ENCODE peak calls at places on chromosome 15, in five cellular contexts. One of them, this sample, is unnamed.

GRCh38 chr15:35440265-35440664 is 105.7 kb downstream of the DPH6 start:
- DNase-seq in A549: no peak
- DNase-seq in tibial nerve: no peak
- DNase-seq in transverse colon: no peak
- DNase-seq in H1: no peak
- DNase-seq in this sample: no peak

GRCh38 chr15:38528279-38528678 is 36.3 kb downstream of the RASGRP1 start:
- DNase-seq in tibial nerve: no peak
- DNase-seq in transverse colon: no peak
- DNase-seq in H1: no peak
- DNase-seq in A549: no peak
- DNase-seq in this sample: no peak

GRCh38 chr15:41971893-41972340 is 440 bp downstream of the EHD4 start:
- DNase-seq in tibial nerve: no peak
- DNase-seq in H1: peak
- DNase-seq in A549: no peak
- DNase-seq in transverse colon: no peak
- DNase-seq in this sample: no peak

GRCh38 chr15:35013370-35013769 is 25.3 kb upstream of the ZNF770 start:
- DNase-seq in transverse colon: no peak
- DNase-seq in tibial nerve: no peak
- DNase-seq in H1: no peak
- DNase-seq in A549: no peak
- DNase-seq in this sample: no peak

GRCh38 chr15:77605582-77605981 is 27.1 kb downstream of the LINGO1 start:
- DNase-seq in tibial nerve: no peak
- DNase-seq in A549: no peak
- DNase-seq in H1: no peak
- DNase-seq in transverse colon: no peak
- DNase-seq in this sample: no peak

GRCh38 chr15:82648257-82649103 is 1.3 kb upstream of the CPEB1 start:
- DNase-seq in tibial nerve: no peak
- DNase-seq in H1: peak
- DNase-seq in A549: no peak
- DNase-seq in transverse colon: no peak
- DNase-seq in this sample: no peak

GRCh38 chr15:42057744-42058646 is 36.4 kb downstream of the PLA2G4D start:
- DNase-seq in H1: no peak
- DNase-seq in tibial nerve: no peak
- DNase-seq in transverse colon: no peak
- DNase-seq in A549: no peak
- DNase-seq in this sample: no peak

GRCh38 chr15:81939604-81940440 is 106.0 kb downstream of the MEX3B start:
- DNase-seq in H1: peak
- DNase-seq in A549: peak
- DNase-seq in tibial nerve: no peak
- DNase-seq in transverse colon: no peak
- DNase-seq in this sample: no peak

GRCh38 chr15:78988361-78988911 is 43.6 kb upstream of the CTSH start:
- DNase-seq in tibial nerve: peak
- DNase-seq in A549: peak
- DNase-seq in H1: no peak
- DNase-seq in transverse colon: peak
- DNase-seq in this sample: peak

GRCh38 chr15:95894407-95894956 is 436.0 kb upstream of the NR2F2 start:
- DNase-seq in tibial nerve: no peak
- DNase-seq in H1: no peak
- DNase-seq in A549: no peak
- DNase-seq in transverse colon: no peak
- DNase-seq in this sample: no peak

GRCh38 chr15:55434989-55435825 is 26.9 kb downstream of the PIERCE2 start:
- DNase-seq in A549: peak
- DNase-seq in H1: peak
- DNase-seq in tibial nerve: no peak
- DNase-seq in transverse colon: no peak
- DNase-seq in this sample: no peak

GRCh38 chr15:25170781-25171110 is 216.0 kb downstream of the SNRPN start:
- DNase-seq in transverse colon: no peak
- DNase-seq in H1: no peak
- DNase-seq in tibial nerve: no peak
- DNase-seq in A549: no peak
- DNase-seq in this sample: no peak

GRCh38 chr15:41115652-41116115 is 396 bp downstream of the INO80 start:
- DNase-seq in H1: no peak
- DNase-seq in A549: peak
- DNase-seq in tibial nerve: peak
- DNase-seq in transverse colon: peak
- DNase-seq in this sample: peak

GRCh38 chr15:22884344-22884743 is 45.9 kb downstream of the NIPA2 start:
- DNase-seq in H1: no peak
- DNase-seq in transverse colon: no peak
- DNase-seq in A549: no peak
- DNase-seq in tibial nerve: no peak
- DNase-seq in this sample: peak

GRCh38 chr15:89137926-89138325 is 49.7 kb downstream of the ABHD2 start:
- DNase-seq in transverse colon: no peak
- DNase-seq in H1: no peak
- DNase-seq in tibial nerve: no peak
- DNase-seq in A549: no peak
- DNase-seq in this sample: no peak

GRCh38 chr15:90497912-90498311 is 31.8 kb upstream of the CRTC3 start:
- DNase-seq in H1: no peak
- DNase-seq in transverse colon: peak
- DNase-seq in tibial nerve: no peak
- DNase-seq in A549: no peak
- DNase-seq in this sample: no peak

GRCh38 chr15:90607361-90607760 is 77.6 kb downstream of the CRTC3 start:
- DNase-seq in tibial nerve: no peak
- DNase-seq in H1: no peak
- DNase-seq in A549: no peak
- DNase-seq in transverse colon: no peak
- DNase-seq in this sample: no peak

GRCh38 chr15:33975023-33975565 is 6.8 kb downstream of the CHRM5 start:
- DNase-seq in tibial nerve: no peak
- DNase-seq in A549: peak
- DNase-seq in H1: no peak
- DNase-seq in transverse colon: no peak
- DNase-seq in this sample: no peak

GRCh38 chr15:83285284-83285978 is 967 bp upstream of the BNC1 start:
- DNase-seq in H1: peak
- DNase-seq in tibial nerve: no peak
- DNase-seq in transverse colon: no peak
- DNase-seq in A549: no peak
- DNase-seq in this sample: no peak

GRCh38 chr15:99283739-99284138 is 32.5 kb downstream of the LRRC28 start:
- DNase-seq in H1: no peak
- DNase-seq in A549: no peak
- DNase-seq in tibial nerve: no peak
- DNase-seq in transverse colon: no peak
- DNase-seq in this sample: no peak

GRCh38 chr15:44535092-44535491 is 1.9 kb upstream of the EIF3J start:
- DNase-seq in tibial nerve: no peak
- DNase-seq in A549: no peak
- DNase-seq in transverse colon: no peak
- DNase-seq in H1: peak
- DNase-seq in this sample: no peak

GRCh38 chr15:44527241-44527640 is 9.7 kb upstream of the EIF3J start:
- DNase-seq in transverse colon: no peak
- DNase-seq in A549: no peak
- DNase-seq in H1: no peak
- DNase-seq in tibial nerve: no peak
- DNase-seq in this sample: no peak

GRCh38 chr15:44532689-44533088 is 4.3 kb upstream of the EIF3J start:
- DNase-seq in A549: peak
- DNase-seq in tibial nerve: no peak
- DNase-seq in transverse colon: no peak
- DNase-seq in H1: no peak
- DNase-seq in this sample: no peak

GRCh38 chr15:44530653-44531052 is 6.3 kb upstream of the EIF3J start:
- DNase-seq in A549: no peak
- DNase-seq in H1: no peak
- DNase-seq in tibial nerve: no peak
- DNase-seq in transverse colon: no peak
- DNase-seq in this sample: no peak

DNA sequence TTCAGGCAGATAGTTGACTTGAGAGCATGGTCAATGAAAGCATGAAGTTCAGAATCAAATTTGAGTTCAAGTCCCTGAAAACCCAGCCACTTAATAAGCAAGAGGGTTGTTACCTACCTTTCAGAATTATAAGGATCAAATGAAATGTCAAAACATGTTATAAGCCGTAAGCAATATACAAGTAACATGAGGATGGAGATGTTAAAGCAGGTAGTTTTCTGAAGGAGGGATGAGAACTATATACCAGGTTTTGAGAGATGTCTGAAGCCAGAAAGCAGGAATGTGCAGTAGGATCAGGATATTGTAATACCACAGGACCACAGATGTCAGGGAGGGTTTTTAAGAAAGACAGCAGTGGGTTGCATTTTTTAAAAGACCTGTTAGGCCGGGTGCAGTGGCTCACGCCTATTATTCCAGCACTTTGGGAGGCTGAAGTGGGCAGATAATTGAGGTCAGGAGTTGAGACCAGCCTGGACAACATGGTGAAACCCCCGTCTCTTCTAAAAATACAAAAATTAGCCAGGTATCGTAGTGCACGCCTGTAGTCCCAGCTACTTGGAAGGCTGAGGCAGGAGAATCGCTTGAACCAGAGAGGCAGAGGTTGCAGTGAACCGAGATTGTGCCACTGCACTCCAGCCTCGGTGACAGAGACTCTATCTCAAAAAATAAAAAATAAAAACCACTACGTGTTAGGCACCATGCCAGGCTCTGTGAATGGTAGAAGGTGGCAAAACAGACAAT is 6.9 kb upstream of the EIF3J start:
- DNase-seq in tibial nerve: no peak
- DNase-seq in H1: peak
- DNase-seq in A549: no peak
- DNase-seq in transverse colon: no peak
- DNase-seq in this sample: no peak
- TF ChIP-seq EP300 in tibial nerve: no peak
- TF ChIP-seq EP300 in H1: no peak
- TF ChIP-seq EP300 in A549: no peak
- TF ChIP-seq EP300 in transverse colon: no peak
- TF ChIP-seq EP300 in this sample: no peak

GRCh38 chr15:71275566-71276354 is 160.5 kb downstream of the THSD4 start:
- DNase-seq in tibial nerve: no peak
- DNase-seq in A549: no peak
- DNase-seq in H1: no peak
- DNase-seq in transverse colon: no peak
- DNase-seq in this sample: no peak

GRCh38 chr15:71274448-71274798 is 159.2 kb downstream of the THSD4 start:
- DNase-seq in transverse colon: no peak
- DNase-seq in tibial nerve: no peak
- DNase-seq in A549: no peak
- DNase-seq in H1: no peak
- DNase-seq in this sample: no peak

GRCh38 chr15:71275098-71275497 is 159.8 kb downstream of the THSD4 start:
- DNase-seq in A549: peak
- DNase-seq in tibial nerve: no peak
- DNase-seq in transverse colon: no peak
- DNase-seq in H1: no peak
- DNase-seq in this sample: no peak

GRCh38 chr15:71273731-71274447 is 158.6 kb downstream of the THSD4 start:
- DNase-seq in transverse colon: no peak
- DNase-seq in A549: no peak
- DNase-seq in H1: no peak
- DNase-seq in tibial nerve: no peak
- DNase-seq in this sample: no peak

GRCh38 chr15:71276355-71276665 is 161.0 kb downstream of the THSD4 start:
- DNase-seq in H1: no peak
- DNase-seq in transverse colon: no peak
- DNase-seq in A549: no peak
- DNase-seq in tibial nerve: no peak
- DNase-seq in this sample: no peak
- TF ChIP-seq EP300 in H1: no peak
- TF ChIP-seq EP300 in transverse colon: no peak
- TF ChIP-seq EP300 in A549: no peak
- TF ChIP-seq EP300 in tibial nerve: no peak
- TF ChIP-seq EP300 in this sample: no peak

DNA sequence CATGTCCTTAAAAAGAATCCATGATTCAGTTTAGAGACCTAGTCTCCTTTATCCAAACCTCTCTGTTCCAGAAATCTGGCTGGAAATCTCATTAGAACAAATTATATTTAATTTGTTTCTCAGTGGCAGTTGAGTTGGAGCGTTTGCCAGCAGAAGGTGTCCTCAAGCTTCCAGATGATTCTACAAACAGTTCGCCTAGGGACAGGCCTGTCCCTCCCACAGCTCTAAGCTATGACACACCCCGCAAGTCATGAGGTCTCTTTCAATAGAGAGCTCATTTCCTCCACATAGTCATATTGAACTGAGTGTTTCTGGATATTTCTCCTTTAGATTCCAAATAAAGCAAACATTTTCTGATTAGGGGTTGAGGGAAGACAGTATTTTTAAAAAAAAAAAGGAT is 230.3 kb downstream of the ATP8B4 start:
- DNase-seq in tibial nerve: no peak
- DNase-seq in A549: no peak
- DNase-seq in H1: no peak
- DNase-seq in transverse colon: no peak
- DNase-seq in this sample: no peak
- TF ChIP-seq EP300 in tibial nerve: no peak
- TF ChIP-seq EP300 in A549: no peak
- TF ChIP-seq EP300 in H1: no peak
- TF ChIP-seq EP300 in transverse colon: no peak
- TF ChIP-seq EP300 in this sample: no peak

GRCh38 chr15:59018833-59019232 is 31.4 kb downstream of the RNF111 start:
- DNase-seq in tibial nerve: no peak
- DNase-seq in H1: no peak
- DNase-seq in A549: no peak
- DNase-seq in transverse colon: no peak
- DNase-seq in this sample: no peak

GRCh38 chr15:59017459-59017858 is 30.0 kb downstream of the RNF111 start:
- DNase-seq in H1: no peak
- DNase-seq in tibial nerve: no peak
- DNase-seq in A549: no peak
- DNase-seq in transverse colon: no peak
- DNase-seq in this sample: no peak

GRCh38 chr15:59026207-59026606 is 38.7 kb downstream of the RNF111 start:
- DNase-seq in H1: no peak
- DNase-seq in transverse colon: no peak
- DNase-seq in tibial nerve: no peak
- DNase-seq in A549: no peak
- DNase-seq in this sample: no peak

GRCh38 chr15:59022188-59022587 is 34.7 kb downstream of the RNF111 start:
- DNase-seq in transverse colon: no peak
- DNase-seq in H1: no peak
- DNase-seq in A549: no peak
- DNase-seq in tibial nerve: no peak
- DNase-seq in this sample: no peak

DNA sequence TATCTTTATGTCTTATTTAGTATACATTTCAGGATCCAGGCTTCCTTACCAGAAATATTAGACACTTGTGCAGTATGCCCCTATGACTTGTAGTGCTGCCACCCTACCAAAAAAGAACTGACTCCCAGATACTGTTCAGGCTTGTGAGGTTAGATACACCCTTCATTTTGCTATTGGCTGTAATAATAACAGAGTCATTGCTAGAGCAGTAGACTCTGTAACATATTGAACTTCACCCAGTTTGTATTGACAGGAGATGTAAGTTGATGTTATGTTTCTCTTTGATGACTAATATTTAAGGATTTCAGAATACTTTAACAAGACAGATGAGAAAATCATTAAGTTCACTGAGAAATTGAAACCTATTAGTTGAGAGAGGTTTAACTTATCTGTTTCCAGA is 32.9 kb downstream of the RNF111 start:
- DNase-seq in transverse colon: no peak
- DNase-seq in H1: no peak
- DNase-seq in tibial nerve: no peak
- DNase-seq in A549: no peak
- DNase-seq in this sample: no peak
- TF ChIP-seq EP300 in transverse colon: no peak
- TF ChIP-seq EP300 in H1: no peak
- TF ChIP-seq EP300 in tibial nerve: no peak
- TF ChIP-seq EP300 in A549: no peak
- TF ChIP-seq EP300 in this sample: no peak